ENCODE peak calls at places on chromosomes 4 and X, in five cellular contexts. B is neural progenitor cell; I is GM06990; U is activated CD8-positive, alpha-beta memory T cell treated with anti-CD3 and anti-CD28 coated beads, Interleukin-2, amount 50 U/mL, for 48 hours; F is IMR-90. S is an unnamed sample.

GRCh38 chr4:26204911-26205368 is 115.9 kb upstream of the RBPJ start:
- DNase-seq in I (no peak), U (no peak), B (no peak), F (no peak), S (peak)

GRCh38 chr4:139593091-139593564 is 37.1 kb upstream of the SETD7 start:
- DNase-seq in I (no peak), U (no peak), B (no peak), F (peak), S (no peak)

GRCh38 chr4:142473218-142473959 is 372.7 kb downstream of the INPP4B start:
- DNase-seq in I (no peak), B (no peak), F (no peak), U (no peak), S (no peak)

GRCh38 chrX:21856504-21856903 is 717 bp downstream of the YY2 start:
- DNase-seq in F (no peak), I (no peak), U (no peak), B (no peak), S (no peak)

GRCh38 chrX:40671126-40671525 is 23.8 kb upstream of the CXorf38 start:
- DNase-seq in U (no peak), B (no peak), I (no peak), F (no peak), S (no peak)

GRCh38 chrX:110847334-110847733 is 51.7 kb upstream of the CHRDL1 start:
- DNase-seq in F (peak), B (peak), I (peak), U (no peak), S (peak)

GRCh38 chr4:54165438-54165837 is 63.7 kb upstream of the PDGFRA start:
- DNase-seq in I (no peak), F (peak), B (no peak), U (no peak), S (peak)

GRCh38 chrX:19566359-19567141 is 51.2 kb upstream of the MAP3K15 start:
- DNase-seq in I (peak), B (no peak), U (no peak), F (peak), S (no peak)

GRCh38 chr4:2860391-2861348 is 17.0 kb downstream of the ADD1 start:
- DNase-seq in U (no peak), I (no peak), B (peak), F (peak), S (no peak)

GRCh38 chr4:48275247-48275646 is 5.6 kb upstream of the TEC start:
- DNase-seq in F (peak), I (no peak), U (no peak), B (peak), S (peak)

GRCh38 chr4:59598233-59598618 is 1601.9 kb upstream of the ADGRL3 start:
- DNase-seq in F (no peak), U (no peak), B (no peak), I (no peak), S (no peak)